ENCODE peak calls at places on chromosomes 6 and 20, in eight cellular contexts. One of them, this sample, is unnamed.

GRCh38 chr20:50729925-50730764 is 1.2 kb upstream of the PARD6B start:
- DNase-seq in dorsolateral prefrontal cortex: no peak
- DNase-seq in stimulated activated CD4-positive, alpha-beta T cell treated with anti-CD3 and anti-CD28 coated beads, Interleukin-12 subunit alpha, Interleukin-12 subunit beta, amount 100 ng/mL, for 24 hours: no peak
- DNase-seq in iPS-NIHi11: no peak
- DNase-seq in HEK293T: no peak
- DNase-seq in HCEC 1CT: peak
- DNase-seq in RCC 7860: peak
- DNase-seq in MM.1S: no peak
- DNase-seq in this sample: no peak

GRCh38 chr6:133945158-133945557 is 7.9 kb upstream of the TBPL1 start:
- DNase-seq in dorsolateral prefrontal cortex: no peak
- DNase-seq in stimulated activated CD4-positive, alpha-beta T cell treated with anti-CD3 and anti-CD28 coated beads, Interleukin-12 subunit alpha, Interleukin-12 subunit beta, amount 100 ng/mL, for 24 hours: no peak
- DNase-seq in iPS-NIHi11: peak
- DNase-seq in HEK293T: no peak
- DNase-seq in HCEC 1CT: peak
- DNase-seq in RCC 7860: no peak
- DNase-seq in MM.1S: no peak
- DNase-seq in this sample: no peak

GRCh38 chr6:50353603-50354002 is 303.9 kb upstream of the DEFB112 start:
- DNase-seq in dorsolateral prefrontal cortex: no peak
- DNase-seq in stimulated activated CD4-positive, alpha-beta T cell treated with anti-CD3 and anti-CD28 coated beads, Interleukin-12 subunit alpha, Interleukin-12 subunit beta, amount 100 ng/mL, for 24 hours: no peak
- DNase-seq in iPS-NIHi11: peak
- DNase-seq in HEK293T: no peak
- DNase-seq in HCEC 1CT: no peak
- DNase-seq in RCC 7860: no peak
- DNase-seq in MM.1S: no peak
- DNase-seq in this sample: no peak

GRCh38 chr20:46423342-46423741 is 16.9 kb upstream of the ELMO2 start:
- DNase-seq in dorsolateral prefrontal cortex: no peak
- DNase-seq in stimulated activated CD4-positive, alpha-beta T cell treated with anti-CD3 and anti-CD28 coated beads, Interleukin-12 subunit alpha, Interleukin-12 subunit beta, amount 100 ng/mL, for 24 hours: no peak
- DNase-seq in iPS-NIHi11: peak
- DNase-seq in HEK293T: no peak
- DNase-seq in HCEC 1CT: no peak
- DNase-seq in RCC 7860: no peak
- DNase-seq in MM.1S: no peak
- DNase-seq in this sample: no peak

GRCh38 chr6:52640170-52640569 is 30.7 kb upstream of the TMEM14A start:
- DNase-seq in dorsolateral prefrontal cortex: peak
- DNase-seq in stimulated activated CD4-positive, alpha-beta T cell treated with anti-CD3 and anti-CD28 coated beads, Interleukin-12 subunit alpha, Interleukin-12 subunit beta, amount 100 ng/mL, for 24 hours: no peak
- DNase-seq in iPS-NIHi11: no peak
- DNase-seq in HEK293T: no peak
- DNase-seq in HCEC 1CT: no peak
- DNase-seq in RCC 7860: no peak
- DNase-seq in MM.1S: no peak
- DNase-seq in this sample: no peak

GRCh38 chr6:132789398-132789780 is 9.0 kb downstream of the SLC18B1 start:
- DNase-seq in dorsolateral prefrontal cortex: no peak
- DNase-seq in stimulated activated CD4-positive, alpha-beta T cell treated with anti-CD3 and anti-CD28 coated beads, Interleukin-12 subunit alpha, Interleukin-12 subunit beta, amount 100 ng/mL, for 24 hours: no peak
- DNase-seq in iPS-NIHi11: no peak
- DNase-seq in HEK293T: no peak
- DNase-seq in HCEC 1CT: no peak
- DNase-seq in RCC 7860: no peak
- DNase-seq in MM.1S: no peak
- DNase-seq in this sample: no peak

GRCh38 chr20:2900845-2901592 is 27.7 kb downstream of the PTPRA start:
- DNase-seq in dorsolateral prefrontal cortex: no peak
- DNase-seq in stimulated activated CD4-positive, alpha-beta T cell treated with anti-CD3 and anti-CD28 coated beads, Interleukin-12 subunit alpha, Interleukin-12 subunit beta, amount 100 ng/mL, for 24 hours: no peak
- DNase-seq in iPS-NIHi11: no peak
- DNase-seq in HEK293T: no peak
- DNase-seq in HCEC 1CT: no peak
- DNase-seq in RCC 7860: no peak
- DNase-seq in MM.1S: peak
- DNase-seq in this sample: no peak

GRCh38 chr20:20448891-20449290 is 81.0 kb downstream of the INSM1 start:
- DNase-seq in dorsolateral prefrontal cortex: no peak
- DNase-seq in stimulated activated CD4-positive, alpha-beta T cell treated with anti-CD3 and anti-CD28 coated beads, Interleukin-12 subunit alpha, Interleukin-12 subunit beta, amount 100 ng/mL, for 24 hours: no peak
- DNase-seq in iPS-NIHi11: no peak
- DNase-seq in HEK293T: no peak
- DNase-seq in HCEC 1CT: no peak
- DNase-seq in RCC 7860: no peak
- DNase-seq in MM.1S: no peak
- DNase-seq in this sample: no peak

GRCh38 chr6:46377209-46377608 is 114.0 kb downstream of the RCAN2 start:
- DNase-seq in dorsolateral prefrontal cortex: no peak
- DNase-seq in stimulated activated CD4-positive, alpha-beta T cell treated with anti-CD3 and anti-CD28 coated beads, Interleukin-12 subunit alpha, Interleukin-12 subunit beta, amount 100 ng/mL, for 24 hours: no peak
- DNase-seq in iPS-NIHi11: no peak
- DNase-seq in HEK293T: no peak
- DNase-seq in HCEC 1CT: no peak
- DNase-seq in RCC 7860: no peak
- DNase-seq in MM.1S: no peak
- DNase-seq in this sample: no peak

GRCh38 chr20:34074101-34074760 is 37.8 kb downstream of the EIF2S2 start:
- DNase-seq in dorsolateral prefrontal cortex: no peak
- DNase-seq in stimulated activated CD4-positive, alpha-beta T cell treated with anti-CD3 and anti-CD28 coated beads, Interleukin-12 subunit alpha, Interleukin-12 subunit beta, amount 100 ng/mL, for 24 hours: peak
- DNase-seq in iPS-NIHi11: no peak
- DNase-seq in HEK293T: no peak
- DNase-seq in HCEC 1CT: no peak
- DNase-seq in RCC 7860: no peak
- DNase-seq in MM.1S: no peak
- DNase-seq in this sample: peak

GRCh38 chr20:11080010-11080409 is 406.2 kb upstream of the JAG1 start:
- DNase-seq in dorsolateral prefrontal cortex: no peak
- DNase-seq in stimulated activated CD4-positive, alpha-beta T cell treated with anti-CD3 and anti-CD28 coated beads, Interleukin-12 subunit alpha, Interleukin-12 subunit beta, amount 100 ng/mL, for 24 hours: no peak
- DNase-seq in iPS-NIHi11: no peak
- DNase-seq in HEK293T: no peak
- DNase-seq in HCEC 1CT: no peak
- DNase-seq in RCC 7860: no peak
- DNase-seq in MM.1S: no peak
- DNase-seq in this sample: no peak

GRCh38 chr20:22373164-22373895 is 211.0 kb downstream of the FOXA2 start:
- DNase-seq in dorsolateral prefrontal cortex: no peak
- DNase-seq in stimulated activated CD4-positive, alpha-beta T cell treated with anti-CD3 and anti-CD28 coated beads, Interleukin-12 subunit alpha, Interleukin-12 subunit beta, amount 100 ng/mL, for 24 hours: no peak
- DNase-seq in iPS-NIHi11: no peak
- DNase-seq in HEK293T: no peak
- DNase-seq in HCEC 1CT: no peak
- DNase-seq in RCC 7860: no peak
- DNase-seq in MM.1S: no peak
- DNase-seq in this sample: no peak

GRCh38 chr20:47854687-47855212 is 69.5 kb upstream of the SULF2 start:
- DNase-seq in dorsolateral prefrontal cortex: no peak
- DNase-seq in stimulated activated CD4-positive, alpha-beta T cell treated with anti-CD3 and anti-CD28 coated beads, Interleukin-12 subunit alpha, Interleukin-12 subunit beta, amount 100 ng/mL, for 24 hours: no peak
- DNase-seq in iPS-NIHi11: peak
- DNase-seq in HEK293T: peak
- DNase-seq in HCEC 1CT: no peak
- DNase-seq in RCC 7860: peak
- DNase-seq in MM.1S: peak
- DNase-seq in this sample: no peak

GRCh38 chr6:98924647-98925046 is 23.1 kb downstream of the FBXL4 start:
- DNase-seq in dorsolateral prefrontal cortex: no peak
- DNase-seq in stimulated activated CD4-positive, alpha-beta T cell treated with anti-CD3 and anti-CD28 coated beads, Interleukin-12 subunit alpha, Interleukin-12 subunit beta, amount 100 ng/mL, for 24 hours: no peak
- DNase-seq in iPS-NIHi11: no peak
- DNase-seq in HEK293T: no peak
- DNase-seq in HCEC 1CT: no peak
- DNase-seq in RCC 7860: no peak
- DNase-seq in MM.1S: no peak
- DNase-seq in this sample: no peak

GRCh38 chr6:102488729-102489128 is 1095.2 kb downstream of the GRIK2 start:
- DNase-seq in dorsolateral prefrontal cortex: no peak
- DNase-seq in stimulated activated CD4-positive, alpha-beta T cell treated with anti-CD3 and anti-CD28 coated beads, Interleukin-12 subunit alpha, Interleukin-12 subunit beta, amount 100 ng/mL, for 24 hours: no peak
- DNase-seq in iPS-NIHi11: no peak
- DNase-seq in HEK293T: no peak
- DNase-seq in HCEC 1CT: peak
- DNase-seq in RCC 7860: no peak
- DNase-seq in MM.1S: no peak
- DNase-seq in this sample: no peak

GRCh38 chr20:36866681-36867485 is 9.1 kb upstream of the TLDC2 start:
- DNase-seq in dorsolateral prefrontal cortex: no peak
- DNase-seq in stimulated activated CD4-positive, alpha-beta T cell treated with anti-CD3 and anti-CD28 coated beads, Interleukin-12 subunit alpha, Interleukin-12 subunit beta, amount 100 ng/mL, for 24 hours: no peak
- DNase-seq in iPS-NIHi11: no peak
- DNase-seq in HEK293T: no peak
- DNase-seq in HCEC 1CT: peak
- DNase-seq in RCC 7860: peak
- DNase-seq in MM.1S: no peak
- DNase-seq in this sample: no peak

GRCh38 chr6:116118608-116119007 is 7.3 kb downstream of the COL10A1 start:
- DNase-seq in dorsolateral prefrontal cortex: no peak
- DNase-seq in stimulated activated CD4-positive, alpha-beta T cell treated with anti-CD3 and anti-CD28 coated beads, Interleukin-12 subunit alpha, Interleukin-12 subunit beta, amount 100 ng/mL, for 24 hours: no peak
- DNase-seq in iPS-NIHi11: no peak
- DNase-seq in HEK293T: no peak
- DNase-seq in HCEC 1CT: peak
- DNase-seq in RCC 7860: peak
- DNase-seq in MM.1S: no peak
- DNase-seq in this sample: no peak

GRCh38 chr6:163459007-163459406 is 44.5 kb downstream of the QKI start:
- DNase-seq in dorsolateral prefrontal cortex: no peak
- DNase-seq in stimulated activated CD4-positive, alpha-beta T cell treated with anti-CD3 and anti-CD28 coated beads, Interleukin-12 subunit alpha, Interleukin-12 subunit beta, amount 100 ng/mL, for 24 hours: no peak
- DNase-seq in iPS-NIHi11: no peak
- DNase-seq in HEK293T: no peak
- DNase-seq in HCEC 1CT: no peak
- DNase-seq in RCC 7860: no peak
- DNase-seq in MM.1S: no peak
- DNase-seq in this sample: no peak

GRCh38 chr6:166958926-166959861 is 2.8 kb upstream of the RNASET2 start:
- DNase-seq in dorsolateral prefrontal cortex: no peak
- DNase-seq in stimulated activated CD4-positive, alpha-beta T cell treated with anti-CD3 and anti-CD28 coated beads, Interleukin-12 subunit alpha, Interleukin-12 subunit beta, amount 100 ng/mL, for 24 hours: no peak
- DNase-seq in iPS-NIHi11: no peak
- DNase-seq in HEK293T: no peak
- DNase-seq in HCEC 1CT: no peak
- DNase-seq in RCC 7860: peak
- DNase-seq in MM.1S: no peak
- DNase-seq in this sample: no peak

GRCh38 chr20:46916244-46916603 is 21.6 kb downstream of the EYA2 start:
- DNase-seq in dorsolateral prefrontal cortex: no peak
- DNase-seq in stimulated activated CD4-positive, alpha-beta T cell treated with anti-CD3 and anti-CD28 coated beads, Interleukin-12 subunit alpha, Interleukin-12 subunit beta, amount 100 ng/mL, for 24 hours: no peak
- DNase-seq in iPS-NIHi11: no peak
- DNase-seq in HEK293T: no peak
- DNase-seq in HCEC 1CT: no peak
- DNase-seq in RCC 7860: no peak
- DNase-seq in MM.1S: no peak
- DNase-seq in this sample: no peak

GRCh38 chr6:80457044-80457933 is 350.8 kb downstream of the BCKDHB start:
- DNase-seq in dorsolateral prefrontal cortex: peak
- DNase-seq in stimulated activated CD4-positive, alpha-beta T cell treated with anti-CD3 and anti-CD28 coated beads, Interleukin-12 subunit alpha, Interleukin-12 subunit beta, amount 100 ng/mL, for 24 hours: no peak
- DNase-seq in iPS-NIHi11: peak
- DNase-seq in HEK293T: no peak
- DNase-seq in HCEC 1CT: peak
- DNase-seq in RCC 7860: peak
- DNase-seq in MM.1S: no peak
- DNase-seq in this sample: no peak

GRCh38 chr6:151350442-151351145 is 40.8 kb downstream of the ZBTB2 start:
- DNase-seq in dorsolateral prefrontal cortex: no peak
- DNase-seq in stimulated activated CD4-positive, alpha-beta T cell treated with anti-CD3 and anti-CD28 coated beads, Interleukin-12 subunit alpha, Interleukin-12 subunit beta, amount 100 ng/mL, for 24 hours: no peak
- DNase-seq in iPS-NIHi11: no peak
- DNase-seq in HEK293T: no peak
- DNase-seq in HCEC 1CT: no peak
- DNase-seq in RCC 7860: no peak
- DNase-seq in MM.1S: no peak
- DNase-seq in this sample: no peak

GRCh38 chr20:38349856-38350255 is 3.6 kb downstream of the LBP start:
- DNase-seq in dorsolateral prefrontal cortex: no peak
- DNase-seq in stimulated activated CD4-positive, alpha-beta T cell treated with anti-CD3 and anti-CD28 coated beads, Interleukin-12 subunit alpha, Interleukin-12 subunit beta, amount 100 ng/mL, for 24 hours: no peak
- DNase-seq in iPS-NIHi11: no peak
- DNase-seq in HEK293T: no peak
- DNase-seq in HCEC 1CT: no peak
- DNase-seq in RCC 7860: no peak
- DNase-seq in MM.1S: no peak
- DNase-seq in this sample: no peak

GRCh38 chr6:119182875-119183274 is 104.4 kb upstream of the FAM184A start:
- DNase-seq in dorsolateral prefrontal cortex: no peak
- DNase-seq in stimulated activated CD4-positive, alpha-beta T cell treated with anti-CD3 and anti-CD28 coated beads, Interleukin-12 subunit alpha, Interleukin-12 subunit beta, amount 100 ng/mL, for 24 hours: no peak
- DNase-seq in iPS-NIHi11: no peak
- DNase-seq in HEK293T: no peak
- DNase-seq in HCEC 1CT: no peak
- DNase-seq in RCC 7860: no peak
- DNase-seq in MM.1S: no peak
- DNase-seq in this sample: no peak

This sample was measured in stimulated activated CD8-positive, alpha-beta memory T cell treated with anti-CD3 and anti-CD28 coated beads, Interleukin-2, amount 100 ng/mL, for 48 hours.